ENCODE peak calls at places on chromosome 9, in six cellular contexts. K is neural progenitor cell; Z is SK-N-SH; F is CD4-positive, alpha-beta memory T cell; L is psoas muscle; S is GM23338. X is an unnamed sample. For H3K4me1, the result is how much of the 10 kb centered on the place peaks cover.

GRCh38 chr9:75197521-75197920 is 109.2 kb downstream of the OSTF1 start:
- DNase-seq in K (no peak), Z (no peak), F (no peak), L (no peak), S (no peak), X (no peak)

GRCh38 chr9:116549061-116549664 is 137.9 kb upstream of the TRIM32 start:
- DNase-seq in K (no peak), Z (no peak), F (no peak), L (peak), S (no peak), X (no peak)

GRCh38 chr9:5846080-5846479 is 13.2 kb upstream of the ERMP1 start:
- DNase-seq in K (no peak), Z (peak), F (no peak), L (no peak), S (no peak), X (no peak)

GRCh38 chr9:83304686-83305085 is 233.5 kb downstream of the FRMD3 start:
- DNase-seq in K (no peak), Z (peak), F (no peak), L (peak), S (no peak), X (no peak)

GRCh38 chr9:13268469-13268868 is 11.0 kb downstream of the MPDZ start:
- DNase-seq in K (no peak), Z (no peak), F (no peak), L (no peak), S (no peak), X (no peak)

GRCh38 chr9:108322326-108323098 is 533.3 kb downstream of the ACTL7B start:
- DNase-seq in K (no peak), Z (no peak), F (no peak), L (no peak), S (no peak), X (no peak)

GRCh38 chr9:118975736-118976135 is 393.5 kb downstream of the BRINP1 start:
- DNase-seq in K (no peak), Z (no peak), F (no peak), L (no peak), S (no peak), X (no peak)

GRCh38 chr9:137745541-137745991 is 126.8 kb downstream of the EHMT1 start:
- DNase-seq in K (no peak), Z (no peak), F (peak), L (peak), S (no peak), X (no peak)

GRCh38 chr9:98375138-98375726 is 119.8 kb upstream of the TBC1D2 start:
- DNase-seq in K (no peak), Z (no peak), F (no peak), L (no peak), S (no peak), X (no peak)

GRCh38 chr9:129027685-129028191 is 393 bp downstream of the SH3GLB2 start:
- DNase-seq in K (no peak), Z (no peak), F (peak), L (no peak), S (peak), X (no peak)

GRCh38 chr9:81080900-81081299 is 608.4 kb downstream of the TLE1 start:
- DNase-seq in K (no peak), Z (no peak), F (no peak), L (no peak), S (no peak), X (no peak)

GRCh38 chr9:129836342-129837007 is 1.2 kb downstream of the USP20 start:
- DNase-seq in K (peak), Z (no peak), F (peak), L (no peak), S (peak), X (peak)

GRCh38 chr9:136010176-136010575 is 49.0 kb upstream of the UBAC1 start:
- DNase-seq in K (no peak), Z (no peak), F (no peak), L (peak), S (no peak), X (no peak)

GRCh38 chr9:13322828-13323550 is 43.5 kb upstream of the MPDZ start:
- DNase-seq in K (no peak), Z (no peak), F (no peak), L (no peak), S (peak), X (no peak)

GRCh38 chr9:121699271-121700164 is 48.1 kb downstream of the DAB2IP start:
- DNase-seq in K (peak), Z (peak), F (no peak), L (peak), S (peak), X (no peak)

GRCh38 chr9:121317737-121318630 is 50.0 kb downstream of the GSN start:
- DNase-seq in K (no peak), Z (no peak), F (no peak), L (no peak), S (no peak), X (no peak)

GRCh38 chr9:127450170-127450830 is 906 bp downstream of the RPL12 start:
- DNase-seq in K (peak), Z (no peak), F (no peak), L (no peak), S (no peak), X (no peak)

GRCh38 chr9:27192291-27192960 is 83.4 kb downstream of the TEK start:
- DNase-seq in K (no peak), Z (no peak), F (no peak), L (no peak), S (no peak), X (no peak)

GRCh38 chr9:11338130-11338529 is 725.3 kb upstream of the PTPRD start:
- DNase-seq in K (no peak), Z (no peak), F (no peak), L (no peak), S (no peak), X (no peak)

GRCh38 chr9:121633144-121633714 is 18.2 kb upstream of the DAB2IP start:
- DNase-seq in K (no peak), Z (peak), F (no peak), L (no peak), S (no peak), X (no peak)

GRCh38 chr9:137477778-137478612 is 18.9 kb upstream of the NSMF start:
- DNase-seq in K (no peak), Z (no peak), F (no peak), L (peak), S (no peak), X (no peak)

GRCh38 chr9:84076359-84076758 is 95.8 kb downstream of the RMI1 start:
- DNase-seq in K (no peak), Z (no peak), F (no peak), L (no peak), S (no peak), X (no peak)

GRCh38 chr9:132857031-132857430 is 21.1 kb downstream of the AK8 start:
- DNase-seq in K (peak), Z (no peak), F (no peak), L (peak), S (no peak), X (no peak)

GRCh38 chr9:134839441-134840125 is 41.0 kb upstream of the FCN2 start:
- DNase-seq in K (peak), Z (peak), F (no peak), L (no peak), S (peak), X (no peak)

GRCh38 chr9:5617749-5618148 is 11.2 kb upstream of the RIC1 start:
- DNase-seq in K (no peak), Z (no peak), F (no peak), L (no peak), S (no peak), X (no peak)

GRCh38 chr9:95004452-95005275 is 278.2 kb downstream of the AOPEP start:
- DNase-seq in K (peak), Z (peak), F (no peak), L (peak), S (peak), X (no peak)

GRCh38 chr9:131668439-131669233 is 71.2 kb downstream of the RAPGEF1 start:
- DNase-seq in K (no peak), Z (peak), F (peak), L (no peak), S (no peak), X (peak)

GRCh38 chr9:8428389-8428788 is 628.8 kb upstream of the DMAC1 start:
- DNase-seq in K (no peak), Z (no peak), F (no peak), L (no peak), S (no peak), X (no peak)

GRCh38 chr9:87108639-87109038 is 161.3 kb upstream of the GAS1 start:
- DNase-seq in K (no peak), Z (no peak), F (no peak), L (no peak), S (no peak), X (no peak)

GRCh38 chr9:106075991-106076390 is 381.6 kb downstream of the TMEM38B start:
- DNase-seq in K (no peak), Z (no peak), F (no peak), L (no peak), S (no peak), X (no peak)

GRCh38 chr9:118302721-118303120 is 598.5 kb downstream of the TLR4 start:
- DNase-seq in K (no peak), Z (no peak), F (no peak), L (no peak), S (no peak), X (no peak)

GRCh38 chr9:131395745-131396479 is 2.0 kb downstream of the PRRC2B start:
- DNase-seq in K (no peak), Z (no peak), F (no peak), L (no peak), S (no peak), X (no peak)

GRCh38 chr9:116626762-116627161 is 60.3 kb upstream of the TRIM32 start:
- DNase-seq in K (no peak), Z (peak), F (no peak), L (no peak), S (no peak), X (no peak)

GRCh38 chr9:21802418-21803000 is at the start of gene MTAP:
- DNase-seq in K (peak), Z (peak), F (peak), L (peak), S (peak), X (peak)

GRCh38 chr9:125655691-125656410 is 51.2 kb downstream of the MAPKAP1 start:
- DNase-seq in K (peak), Z (no peak), F (no peak), L (no peak), S (peak), X (no peak)

GRCh38 chr9:112890106-112891081 is at the start of gene SLC46A2:
- DNase-seq in K (peak), Z (peak), F (no peak), L (peak), S (peak), X (no peak)
- H3K4me1 ChIP-seq in K (under half), Z (under half), F (under half), L (under half), S (under half), X (under half)

GRCh38 chr9:35557330-35557729 is 47.7 kb upstream of the TESK1 start:
- DNase-seq in K (no peak), Z (no peak), F (no peak), L (peak), S (no peak), X (no peak)
- H3K27ac ChIP-seq in K (no peak), Z (no peak), F (no peak), L (peak), S (no peak), X (no peak)

GRCh38 chr9:92393686-92394085 is 10.7 kb downstream of the OGN start:
- DNase-seq in K (no peak), Z (no peak), F (no peak), L (no peak), S (no peak), X (no peak)

GRCh38 chr9:92402359-92402758 is 2.0 kb downstream of the OGN start:
- DNase-seq in K (no peak), Z (no peak), F (no peak), L (no peak), S (no peak), X (no peak)

GRCh38 chr9:92392690-92393089 is 11.7 kb downstream of the OGN start:
- DNase-seq in K (no peak), Z (no peak), F (no peak), L (no peak), S (no peak), X (no peak)

GRCh38 chr9:92395617-92396016 is 8.8 kb downstream of the OGN start:
- DNase-seq in K (no peak), Z (no peak), F (no peak), L (no peak), S (no peak), X (no peak)

GRCh38 chr9:92397853-92398252 is 6.5 kb downstream of the OGN start:
- DNase-seq in K (no peak), Z (no peak), F (no peak), L (no peak), S (no peak), X (no peak)
- H3K4me1 ChIP-seq in K (under half), Z (under half), F (under half), L (under half), S (under half), X (under half)

GRCh38 chr9:93190133-93190525 is 6.2 kb downstream of the WNK2 start:
- DNase-seq in K (no peak), Z (no peak), F (no peak), L (no peak), S (no peak), X (no peak)

GRCh38 chr9:93188426-93189368 is 4.8 kb downstream of the WNK2 start:
- DNase-seq in K (peak), Z (no peak), F (no peak), L (peak), S (peak), X (no peak)

GRCh38 chr9:93190656-93191353 is 6.9 kb downstream of the WNK2 start:
- DNase-seq in K (no peak), Z (no peak), F (no peak), L (no peak), S (no peak), X (no peak)

GRCh38 chr9:93191354-93191660 is 7.4 kb downstream of the WNK2 start:
- DNase-seq in K (no peak), Z (no peak), F (no peak), L (no peak), S (no peak), X (no peak)

DNA sequence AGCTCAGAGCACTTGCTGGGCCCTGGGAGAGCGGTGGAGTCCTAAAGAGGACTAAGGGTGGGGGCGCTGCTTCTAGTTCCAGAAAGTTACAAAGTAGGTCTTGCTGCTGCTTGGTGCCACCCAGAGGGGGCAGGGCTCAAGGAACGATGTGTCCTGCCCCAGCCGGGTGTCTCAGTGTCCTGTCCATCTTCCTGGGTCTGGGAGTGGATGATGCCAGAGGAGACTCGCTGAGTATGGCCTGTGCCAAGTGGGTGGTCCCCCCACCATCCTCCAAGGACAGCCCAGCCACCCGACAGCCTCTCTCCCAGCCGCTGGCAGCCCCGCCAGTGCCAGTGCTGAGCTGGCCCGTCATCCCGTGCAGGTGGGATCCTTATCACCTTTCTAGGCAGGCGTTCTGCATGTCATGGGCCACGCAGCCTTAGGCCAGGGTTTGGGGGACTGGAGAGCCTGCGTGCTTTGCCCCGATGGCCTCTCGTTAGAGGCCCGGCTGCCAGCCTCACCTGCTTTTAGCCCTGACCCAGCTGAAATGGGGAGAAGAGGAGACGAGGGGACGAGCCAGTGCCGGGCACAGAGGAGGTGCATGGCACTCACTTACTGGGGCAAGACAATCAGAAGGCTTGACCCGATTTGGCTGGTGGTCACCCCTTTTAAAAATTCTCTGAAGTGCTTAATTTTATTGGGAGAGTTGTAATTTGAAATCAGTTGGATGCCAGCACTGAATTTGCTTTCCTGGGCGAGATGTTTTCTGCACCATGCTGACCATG is 5.6 kb downstream of the WNK2 start:
- DNase-seq in K (no peak), Z (no peak), F (no peak), L (peak), S (no peak), X (no peak)
- H3K27ac ChIP-seq in K (no peak), Z (no peak), F (no peak), L (peak), S (no peak), X (no peak)

DNA sequence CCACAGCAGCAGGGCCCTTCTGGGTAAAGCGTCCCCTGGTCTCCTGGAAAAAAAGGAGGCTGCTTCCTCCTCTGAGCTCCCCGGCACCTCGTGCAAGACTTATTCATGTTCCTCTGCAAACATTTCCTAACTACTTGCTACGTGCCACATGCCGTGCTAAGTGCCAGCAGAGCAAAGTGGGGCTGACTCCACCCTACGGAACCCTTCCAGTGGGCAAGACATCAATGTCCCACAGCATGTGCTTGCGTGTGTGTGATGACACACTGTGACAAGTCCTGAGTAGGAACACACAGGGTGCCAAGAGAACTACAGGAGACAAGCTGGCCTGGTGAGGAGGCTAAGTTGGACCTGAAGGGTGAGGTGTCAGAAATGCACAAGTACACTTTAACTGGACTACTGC is 57.4 kb downstream of the SEMA4D start:
- DNase-seq in K (no peak), Z (no peak), F (peak), L (peak), S (no peak), X (no peak)
- H3K4me1 ChIP-seq in K (under half), Z (under half), F (half or more), L (half or more), S (under half), X (half or more)

GRCh38 chr9:114086009-114086408 is 7.9 kb upstream of the AMBP start:
- DNase-seq in K (no peak), Z (no peak), F (no peak), L (no peak), S (no peak), X (no peak)

GRCh38 chr9:114083693-114084092 is 5.6 kb upstream of the AMBP start:
- DNase-seq in K (no peak), Z (no peak), F (no peak), L (no peak), S (no peak), X (no peak)

GRCh38 chr9:114085404-114085803 is 7.3 kb upstream of the AMBP start:
- DNase-seq in K (no peak), Z (no peak), F (no peak), L (no peak), S (no peak), X (no peak)

GRCh38 chr9:114086607-114087006 is 8.5 kb upstream of the AMBP start:
- DNase-seq in K (no peak), Z (no peak), F (no peak), L (no peak), S (no peak), X (no peak)

GRCh38 chr9:114084282-114085073 is 6.4 kb upstream of the AMBP start:
- DNase-seq in K (no peak), Z (no peak), F (no peak), L (no peak), S (no peak), X (no peak)
- H3K27ac ChIP-seq in K (no peak), Z (no peak), F (no peak), L (no peak), S (no peak), X (no peak)

X was measured in effector memory CD4-positive, alpha-beta T cell.